ENCODE peak calls at places on chromosome 2, in six cellular contexts. U, L, O, B, S and A are unnamed samples.
A peak's percentile ranks its signal among the peaks of the same experiment; 100 is the strongest.

GRCh38 chr2:189933911-189934399 is 128.6 kb downstream of the MSTN start:
- DNase-seq in B (no peak), S (no peak), L (no peak), O (peak; percentile 47), U (no peak), A (no peak)

GRCh38 chr2:35871672-35872071 is 483.9 kb upstream of the CRIM1 start:
- DNase-seq in O (no peak), L (no peak), S (no peak), B (no peak), U (no peak), A (no peak)

GRCh38 chr2:196849895-196850294 is 40.7 kb upstream of the C2orf66 start:
- DNase-seq in U (no peak), L (peak; percentile 1), B (no peak), S (no peak), O (peak; percentile 4), A (peak; percentile 2)

GRCh38 chr2:23617167-23617787 is 232.3 kb downstream of the KLHL29 start:
- DNase-seq in B (no peak), O (no peak), S (no peak), L (no peak), U (no peak), A (peak; percentile 24)

GRCh38 chr2:23460983-23461382 is 76.0 kb downstream of the KLHL29 start:
- DNase-seq in S (no peak), O (no peak), U (no peak), B (no peak), L (no peak), A (no peak)

GRCh38 chr2:175463639-175464310 is 282.3 kb upstream of the ATP5MC3 start:
- DNase-seq in O (no peak), S (no peak), B (no peak), U (no peak), L (no peak), A (no peak)

GRCh38 chr2:69997296-69998184 is 36.1 kb upstream of the ASPRV1 start:
- DNase-seq in L (peak; percentile 82), U (no peak), S (peak; percentile 78), B (peak; percentile 73), O (peak; percentile 81), A (no peak)

GRCh38 chr2:28406276-28407096 is 13.8 kb downstream of the FOSL2 start:
- DNase-seq in O (no peak), U (no peak), S (no peak), B (no peak), L (peak; percentile 84), A (no peak)

GRCh38 chr2:232137346-232137745 is 175.8 kb downstream of the DIS3L2 start:
- DNase-seq in O (no peak), U (no peak), S (no peak), L (no peak), B (no peak), A (no peak)

GRCh38 chr2:132857334-132857733 is 187.3 kb upstream of the LYPD1 start:
- DNase-seq in U (no peak), B (no peak), L (no peak), O (no peak), S (no peak), A (no peak)

GRCh38 chr2:5692561-5693287 is 540 bp downstream of the SOX11 start:
- DNase-seq in S (no peak), B (no peak), O (no peak), L (no peak), U (no peak), A (no peak)

GRCh38 chr2:221451836-221452774 is 120.0 kb downstream of the EPHA4 start:
- DNase-seq in U (peak; percentile 41), O (no peak), L (no peak), S (no peak), B (no peak), A (no peak)

GRCh38 chr2:203565076-203565475 is 30.0 kb upstream of the RAPH1 start:
- DNase-seq in O (no peak), U (no peak), B (no peak), L (no peak), S (no peak), A (no peak)

GRCh38 chr2:239817011-239817490 is 208.1 kb downstream of the NDUFA10 start:
- DNase-seq in O (no peak), B (peak; percentile 20), L (no peak), U (no peak), S (no peak), A (no peak)

GRCh38 chr2:162591403-162592083 is 247.0 kb downstream of the KCNH7 start:
- DNase-seq in O (no peak), B (no peak), S (no peak), L (no peak), U (no peak), A (no peak)

GRCh38 chr2:133586978-133587377 is 18.7 kb upstream of the NCKAP5 start:
- DNase-seq in L (no peak), B (peak; percentile 56), O (peak; percentile 40), S (no peak), U (no peak), A (no peak)

GRCh38 chr2:17879137-17879912 is 858 bp downstream of the KCNS3 start:
- DNase-seq in O (peak; percentile 59), L (peak; percentile 88), B (peak; percentile 75), S (no peak), U (no peak), A (no peak)

GRCh38 chr2:46967990-46968647 is 52.5 kb upstream of the MCFD2 start:
- DNase-seq in S (peak; percentile 88), O (peak; percentile 83), B (peak; percentile 65), L (peak; percentile 90), U (no peak), A (peak; percentile 22)

GRCh38 chr2:120910956-120911951 is 175.6 kb downstream of the GLI2 start:
- DNase-seq in B (no peak), L (peak; percentile 55), U (no peak), S (no peak), O (peak; percentile 31), A (no peak)

GRCh38 chr2:160584972-160585494 is 91.4 kb upstream of the RBMS1 start:
- DNase-seq in U (no peak), B (no peak), L (no peak), O (no peak), S (no peak), A (no peak)

GRCh38 chr2:160581448-160581847 is 87.8 kb upstream of the RBMS1 start:
- DNase-seq in O (no peak), S (no peak), U (peak; percentile 60), B (no peak), L (no peak), A (no peak)

GRCh38 chr2:160582481-160583161 is 89.0 kb upstream of the RBMS1 start:
- DNase-seq in O (no peak), B (peak; percentile 54), S (no peak), L (peak; percentile 29), U (no peak), A (no peak)

GRCh38 chr2:160583823-160584537 is 90.4 kb upstream of the RBMS1 start:
- DNase-seq in S (no peak), B (no peak), U (no peak), O (no peak), L (no peak), A (no peak)

DNA sequence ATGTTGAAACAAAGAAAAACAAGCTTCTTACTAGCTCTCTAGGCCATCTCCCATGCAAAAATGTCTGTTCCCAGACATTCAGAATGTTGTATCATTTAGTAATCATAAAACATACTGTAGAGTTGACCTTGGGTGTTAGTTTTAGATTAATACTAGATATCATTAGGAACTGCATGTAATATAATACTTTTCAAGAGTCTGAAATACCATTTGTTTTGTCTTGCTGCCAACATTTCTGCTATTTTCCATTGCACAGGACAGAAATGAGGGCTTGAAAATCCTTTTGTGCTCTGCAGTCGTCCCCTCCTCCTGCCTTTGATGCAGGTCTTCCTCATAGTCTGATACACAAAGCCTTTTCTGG is 89.5 kb upstream of the RBMS1 start:
- DNase-seq in B (no peak), L (peak; percentile 14), O (no peak), S (no peak), U (no peak), A (no peak)
- H3K27ac ChIP-seq in B (peak overlapping the region; percentile 50), L (no peak overlapping the region), O (no peak overlapping the region), S (peak overlapping the region; percentile 31), U (no peak overlapping the region), A (no peak overlapping the region)

GRCh38 chr2:65227471-65228248 is at the start of gene ACTR2:
- DNase-seq in U (peak; percentile 100), O (peak; percentile 92), L (peak; percentile 97), S (peak; percentile 94), B (peak; percentile 94), A (peak; percentile 89)

GRCh38 chr2:65232636-65233035 is 5.0 kb downstream of the ACTR2 start:
- DNase-seq in O (peak; percentile 61), B (no peak), S (no peak), U (no peak), L (no peak), A (no peak)

GRCh38 chr2:65228249-65228750 is 669 bp downstream of the ACTR2 start:
- DNase-seq in U (peak; percentile 96), S (no peak), B (no peak), O (peak; percentile 10), L (no peak), A (no peak)

GRCh38 chr2:65231892-65232477 is 4.4 kb downstream of the ACTR2 start:
- DNase-seq in B (no peak), L (no peak), S (no peak), U (no peak), O (no peak), A (no peak)

DNA sequence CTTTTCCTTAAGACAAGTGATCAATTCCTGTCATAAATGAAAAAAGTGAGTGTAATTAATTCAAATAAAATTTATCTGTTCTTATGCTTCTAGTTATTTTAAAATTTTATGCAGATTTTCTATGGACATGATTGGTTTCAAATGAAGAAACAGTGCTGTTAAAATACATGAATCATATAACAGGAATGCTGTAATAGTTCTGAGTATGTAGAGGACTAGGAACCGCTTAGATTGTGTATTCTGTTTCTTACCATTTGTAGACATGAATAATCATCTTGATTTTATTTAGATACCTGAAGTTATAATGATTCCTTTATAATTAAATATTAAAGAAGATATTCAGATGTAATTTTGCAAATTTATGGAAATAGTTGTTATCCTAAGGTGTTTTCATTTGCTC is 3.5 kb downstream of the ACTR2 start:
- DNase-seq in U (no peak), S (no peak), O (peak; percentile 53), L (no peak), B (no peak), A (no peak)
- H3K27ac ChIP-seq in U (no peak overlapping the region), S (peak overlapping the region; percentile 91), O (peak overlapping the region; percentile 75), L (no peak overlapping the region), B (no peak overlapping the region), A (no peak overlapping the region)

GRCh38 chr2:223488814-223489213 is 113.3 kb downstream of the SCG2 start:
- DNase-seq in B (no peak), O (peak; percentile 4), L (no peak), S (no peak), U (no peak), A (no peak)

GRCh38 chr2:223481486-223481885 is 120.7 kb downstream of the SCG2 start:
- DNase-seq in U (no peak), B (no peak), L (no peak), O (no peak), S (no peak), A (no peak)

GRCh38 chr2:223486741-223487140 is 115.4 kb downstream of the SCG2 start:
- DNase-seq in U (no peak), B (no peak), L (no peak), O (no peak), S (no peak), A (no peak)

GRCh38 chr2:223487447-223487846 is 114.7 kb downstream of the SCG2 start:
- DNase-seq in B (no peak), L (no peak), O (no peak), U (no peak), S (no peak), A (no peak)
- H3K27ac ChIP-seq in B (no peak overlapping the region), L (no peak overlapping the region), O (no peak overlapping the region), U (no peak overlapping the region), S (no peak overlapping the region), A (peak overlapping the region; percentile 16)

DNA sequence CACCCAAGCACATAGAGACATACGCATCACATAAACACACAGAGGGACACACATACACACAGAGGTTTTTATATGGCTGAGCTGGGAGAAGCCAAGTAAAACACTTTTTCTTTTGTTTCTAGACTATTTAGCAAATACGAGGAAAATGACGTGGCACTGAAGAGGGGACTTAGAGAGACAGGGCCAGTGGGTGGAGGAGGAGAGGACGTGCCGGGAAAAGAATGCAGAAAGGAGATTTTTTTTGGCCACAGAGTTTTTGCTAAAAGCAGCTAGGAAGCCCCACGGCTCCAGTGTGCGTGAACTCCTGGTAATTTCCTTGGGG is 168.5 kb upstream of the KLF7 start:
- DNase-seq in L (no peak), U (no peak), B (no peak), O (no peak), S (no peak), A (no peak)
- H3K27ac ChIP-seq in L (peak overlapping the region; percentile 91), U (no peak overlapping the region), B (peak overlapping the region; percentile 92), O (peak overlapping the region; percentile 99), S (peak overlapping the region; percentile 100), A (no peak overlapping the region)